ENCODE peak calls at places on chromosome 9, in four cellular contexts. L is fibroblast of lung, H is AG09309, V is HCT116. N is an unnamed sample.

GRCh38 chr9:68775003-68775730 is 70.1 kb downstream of the PIP5K1B start:
- DNase-seq in L (no peak), V (no peak), H (no peak), N (peak; percentile 16)

GRCh38 chr9:32502459-32502858 is 23.5 kb downstream of the RIGI start:
- DNase-seq in L (peak; percentile 89), H (no peak), V (peak; percentile 41), N (peak; percentile 34)

GRCh38 chr9:12859704-12860251 is 85.0 kb downstream of the LURAP1L start:
- DNase-seq in H (peak; percentile 82), L (peak; percentile 95), V (peak; percentile 52), N (peak; percentile 37)

GRCh38 chr9:130328349-130328801 is 62.8 kb downstream of the HMCN2 start:
- DNase-seq in L (peak; percentile 52), H (peak; percentile 11), V (no peak), N (peak; percentile 93)

GRCh38 chr9:105243015-105243686 is 1.3 kb upstream of the SLC44A1 start:
- DNase-seq in H (peak; percentile 42), V (no peak), L (peak; percentile 93), N (peak; percentile 72)

GRCh38 chr9:96040591-96041461 is 165.3 kb downstream of the ERCC6L2 start:
- DNase-seq in L (peak; percentile 19), H (no peak), V (no peak), N (peak; percentile 10)

GRCh38 chr9:114737118-114737517 is 55.1 kb upstream of the TEX48 start:
- DNase-seq in V (no peak), H (no peak), L (no peak), N (no peak)

GRCh38 chr9:32395483-32396216 is 11.2 kb downstream of the ACO1 start:
- DNase-seq in L (peak; percentile 94), V (no peak), H (peak; percentile 83), N (peak; percentile 93)

GRCh38 chr9:81083062-81083461 is 606.3 kb downstream of the TLE1 start:
- DNase-seq in H (no peak), V (no peak), L (peak; percentile 38), N (peak; percentile 23)
- TF ChIP-seq CTCF in H (peak; percentile 32), V (no peak), L (peak; percentile 14), N (peak; percentile 34)

DNA sequence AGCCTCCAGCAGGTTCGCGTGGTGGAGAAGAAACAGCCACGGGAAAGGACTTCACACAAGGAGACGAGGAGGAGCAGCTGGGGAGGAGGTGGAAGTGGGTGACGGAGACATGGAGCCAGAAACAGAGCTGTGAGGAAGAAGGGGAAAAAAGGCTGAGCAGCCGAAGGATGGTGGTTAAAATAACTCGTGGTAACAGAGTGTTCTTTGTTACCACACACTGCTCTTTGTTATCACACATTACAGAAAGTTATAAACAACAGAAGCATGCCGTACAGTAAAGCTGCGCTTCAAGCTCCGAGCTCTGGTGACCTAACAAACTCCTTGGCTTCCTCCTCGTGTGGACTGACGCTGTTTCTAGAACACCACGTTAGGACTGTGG is 215.4 kb downstream of the GLIS3 start:
- DNase-seq in L (peak; percentile 58), V (no peak), H (no peak), N (peak; percentile 96)
- H3K4me3 ChIP-seq in L (peak overlapping the region; percentile 25), V (no peak overlapping the region), H (no peak overlapping the region), N (peak overlapping the region; percentile 21)

GRCh38 chr9:135489188-135489918 is 9.8 kb downstream of the PPP1R26 start:
- DNase-seq in V (no peak), L (no peak), H (no peak), N (no peak)
- TF ChIP-seq CTCF in V (no peak), L (no peak), H (no peak), N (no peak)

GRCh38 chr9:132351404-132352050 is 3.3 kb downstream of the SETX start:
- DNase-seq in L (no peak), H (no peak), V (no peak), N (peak; percentile 5)

GRCh38 chr9:132346177-132346576 is 8.6 kb downstream of the SETX start:
- DNase-seq in L (no peak), V (no peak), H (no peak), N (no peak)

GRCh38 chr9:132354645-132355355 is at the start of gene SETX:
- DNase-seq in H (peak; percentile 81), L (peak; percentile 95), V (peak; percentile 95), N (peak; percentile 98)

GRCh38 chr9:132348676-132349075 is 6.1 kb downstream of the SETX start:
- DNase-seq in L (no peak), H (no peak), V (no peak), N (no peak)

DNA sequence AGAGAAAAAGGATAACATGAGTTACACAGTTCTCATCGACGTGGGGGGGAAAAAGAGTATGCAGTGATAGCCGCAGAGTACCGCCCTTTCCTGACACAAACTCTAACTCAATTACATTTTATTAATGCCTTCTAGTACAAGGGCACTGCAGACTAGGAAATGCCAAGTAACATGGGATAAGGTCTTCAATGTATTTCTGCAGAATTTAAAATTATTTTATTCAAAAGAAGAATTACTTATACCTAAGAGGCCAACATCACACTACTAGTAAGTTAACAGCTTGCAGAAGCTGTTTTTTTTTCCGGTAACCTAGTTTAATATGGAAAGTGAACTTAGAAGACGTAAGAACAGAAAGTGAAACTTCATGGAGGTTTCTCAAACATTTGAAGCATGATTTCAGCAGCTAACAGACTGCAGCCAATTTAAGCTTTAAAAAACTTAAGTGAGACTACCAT is 3.9 kb downstream of the SETX start:
- DNase-seq in V (no peak), L (no peak), H (no peak), N (peak; percentile 70)
- H3K4me3 ChIP-seq in V (no peak overlapping the region), L (peak overlapping the region; percentile 37), H (no peak overlapping the region), N (peak overlapping the region; percentile 46)